ENCODE peak calls at places on chromosomes 5 and 9, in six cellular contexts. A, L, G, I, W and U are unnamed samples.

GRCh38 chr5:6107675-6108539 is 270.4 kb downstream of the MED10 start:
- DNase-seq in A (no peak), L (no peak), G (no peak), I (no peak), W (no peak), U (no peak)

GRCh38 chr9:129582865-129583264 is 38.0 kb downstream of the C9orf50 start:
- DNase-seq in A (no peak), L (no peak), G (no peak), I (no peak), W (no peak), U (no peak)

GRCh38 chr5:174387448-174387847 is 336.9 kb upstream of the MSX2 start:
- DNase-seq in A (no peak), L (no peak), G (no peak), I (peak), W (no peak), U (no peak)

GRCh38 chr9:114501786-114502682 is 3.2 kb downstream of the WHRN start:
- DNase-seq in A (no peak), L (peak), G (no peak), I (peak), W (peak), U (no peak)

GRCh38 chr5:69242215-69242927 is 7.7 kb downstream of the CDK7 start:
- DNase-seq in A (no peak), L (no peak), G (no peak), I (no peak), W (no peak), U (no peak)

GRCh38 chr9:130563797-130564196 is 15.6 kb upstream of the FUBP3 start:
- DNase-seq in A (no peak), L (no peak), G (no peak), I (no peak), W (no peak), U (no peak)

GRCh38 chr5:150656191-150657132 is 4.6 kb upstream of the MYOZ3 start:
- DNase-seq in A (peak), L (no peak), G (peak), I (no peak), W (peak), U (peak)

GRCh38 chr9:94212531-94212930 is 46.6 kb upstream of the ZNF169 start:
- DNase-seq in A (no peak), L (no peak), G (no peak), I (no peak), W (no peak), U (no peak)

GRCh38 chr5:60652206-60652605 is 47.8 kb downstream of the DEPDC1B start:
- DNase-seq in A (no peak), L (no peak), G (peak), I (peak), W (no peak), U (no peak)

GRCh38 chr5:160235731-160236130 is 6.4 kb downstream of the FABP6 start:
- DNase-seq in A (no peak), L (no peak), G (no peak), I (no peak), W (no peak), U (no peak)

GRCh38 chr9:99158629-99159028 is 53.7 kb downstream of the TGFBR1 start:
- DNase-seq in A (no peak), L (no peak), G (no peak), I (no peak), W (no peak), U (no peak)

GRCh38 chr9:95107001-95107749 is 210.3 kb downstream of the FANCC start:
- DNase-seq in A (peak), L (no peak), G (peak), I (no peak), W (no peak), U (no peak)

GRCh38 chr5:447501-447900 is 4.5 kb downstream of the EXOC3 start:
- DNase-seq in A (no peak), L (no peak), G (no peak), I (no peak), W (no peak), U (no peak)

GRCh38 chr9:99019523-99020331 is 76.0 kb downstream of the COL15A1 start:
- DNase-seq in A (no peak), L (no peak), G (peak), I (peak), W (no peak), U (no peak)

GRCh38 chr5:93072831-93073459 is 508.1 kb downstream of the NR2F1-AS1 start:
- DNase-seq in A (no peak), L (no peak), G (peak), I (no peak), W (no peak), U (no peak)

GRCh38 chr5:59193616-59194319 is 610.9 kb downstream of the RAB3C start:
- DNase-seq in A (peak), L (no peak), G (peak), I (peak), W (no peak), U (no peak)

GRCh38 chr5:57817001-57817453 is 334.4 kb upstream of the ACTBL2 start:
- DNase-seq in A (no peak), L (no peak), G (peak), I (no peak), W (no peak), U (no peak)

GRCh38 chr9:110712955-110713354 is 44.4 kb downstream of the MUSK start:
- DNase-seq in A (no peak), L (no peak), G (no peak), I (no peak), W (no peak), U (no peak)

GRCh38 chr5:140575309-140575708 is 10.7 kb downstream of the SLC35A4 start:
- DNase-seq in A (no peak), L (no peak), G (peak), I (no peak), W (peak), U (no peak)

GRCh38 chr9:2570615-2571479 is 50.7 kb upstream of the VLDLR start:
- DNase-seq in A (peak), L (peak), G (peak), I (peak), W (peak), U (no peak)

GRCh38 chr9:93893899-93894690 is 61.1 kb downstream of the BARX1 start:
- DNase-seq in A (no peak), L (no peak), G (no peak), I (no peak), W (no peak), U (no peak)

GRCh38 chr5:14551211-14551610 is 30.4 kb upstream of the OTULINL start:
- DNase-seq in A (no peak), L (no peak), G (no peak), I (no peak), W (no peak), U (no peak)

GRCh38 chr5:154194348-154195329 is 4.1 kb downstream of the GALNT10 start:
- DNase-seq in A (no peak), L (no peak), G (no peak), I (peak), W (no peak), U (no peak)

GRCh38 chr5:159178978-159179377 is 30.4 kb downstream of the RNF145 start:
- DNase-seq in A (no peak), L (no peak), G (peak), I (peak), W (no peak), U (no peak)